ENCODE peak calls at places on chromosome 3, in seven cellular contexts. Z is A549, O is endodermal cell, L is thoracic aorta, V is ovary, Y is Panc1, M is DND-41. D is an unnamed sample.

GRCh38 chr3:72998489-72998888 is 1.9 kb downstream of the PPP4R2 start:
- DNase-seq in M (no peak), O (no peak), L (no peak), Z (no peak), V (no peak), Y (no peak), D (no peak)

GRCh38 chr3:29156071-29156715 is 124.7 kb upstream of the RBMS3 start:
- DNase-seq in L (no peak), Z (no peak), V (no peak), Y (no peak), O (peak), M (no peak), D (no peak)

GRCh38 chr3:160448845-160449659 is 534 bp downstream of the TRIM59 start:
- DNase-seq in V (no peak), O (no peak), M (no peak), Z (peak), L (no peak), Y (peak), D (no peak)

GRCh38 chr3:29406433-29406832 is 125.6 kb downstream of the RBMS3 start:
- DNase-seq in Z (no peak), O (no peak), L (no peak), V (no peak), M (no peak), Y (no peak), D (no peak)

GRCh38 chr3:188431553-188431952 is 277.6 kb downstream of the LPP start:
- DNase-seq in O (no peak), Y (no peak), L (no peak), V (no peak), Z (peak), M (no peak), D (no peak)

GRCh38 chr3:43207628-43208085 is 78.7 kb upstream of the SNRK start:
- DNase-seq in Z (no peak), L (no peak), M (no peak), Y (no peak), O (no peak), V (no peak), D (no peak)

GRCh38 chr3:61669676-61670299 is 108.4 kb downstream of the PTPRG start:
- DNase-seq in V (no peak), L (no peak), O (no peak), Y (no peak), Z (no peak), M (peak), D (no peak)

GRCh38 chr3:165254812-165255211 is 58.6 kb upstream of the SLITRK3 start:
- DNase-seq in O (no peak), Z (peak), L (no peak), V (no peak), M (no peak), Y (peak), D (no peak)

GRCh38 chr3:194868831-194869230 is 183.1 kb downstream of the FAM43A start:
- DNase-seq in O (no peak), Y (no peak), L (no peak), Z (no peak), M (no peak), V (no peak), D (no peak)

GRCh38 chr3:165505657-165506056 is 309.5 kb upstream of the SLITRK3 start:
- DNase-seq in L (no peak), O (no peak), V (no peak), M (no peak), Y (no peak), Z (no peak), D (no peak)

GRCh38 chr3:127978636-127979035 is 63.6 kb downstream of the KBTBD12 start:
- DNase-seq in Y (no peak), L (no peak), O (no peak), M (no peak), V (no peak), Z (no peak), D (no peak)

GRCh38 chr3:182092662-182093262 is 381.0 kb downstream of the SOX2 start:
- DNase-seq in O (peak), V (no peak), M (no peak), Y (no peak), Z (peak), L (no peak), D (no peak)

GRCh38 chr3:195194559-195195161 is 76.3 kb downstream of the XXYLT1 start:
- DNase-seq in O (peak), Z (no peak), V (no peak), L (no peak), Y (no peak), M (no peak), D (no peak)

GRCh38 chr3:50633233-50633795 is 16.4 kb downstream of the MAPKAPK3 start:
- DNase-seq in O (no peak), L (no peak), M (no peak), Z (no peak), Y (no peak), V (no peak), D (no peak)

DNA sequence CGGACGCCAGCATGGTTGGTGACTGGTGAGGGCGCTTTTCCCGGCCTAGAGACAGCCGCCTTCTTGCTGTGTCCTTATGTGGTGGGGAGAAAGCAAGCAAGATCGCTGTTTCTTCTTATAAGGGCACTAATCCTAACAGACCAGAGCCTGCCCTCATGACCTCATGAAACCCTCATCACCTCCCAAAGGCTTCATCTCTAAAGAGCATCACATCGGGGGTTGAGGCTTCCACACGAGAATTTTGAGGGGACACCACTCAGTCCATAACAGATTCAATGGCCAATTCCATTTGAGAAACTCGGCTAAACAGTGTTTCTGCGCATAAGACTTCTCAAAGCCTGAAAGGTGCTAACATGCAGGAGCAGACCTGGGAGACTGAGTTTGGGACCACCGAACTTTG is 54.0 kb downstream of the VGLL4 start:
- DNase-seq in L (no peak), Z (no peak), Y (no peak), O (peak), M (no peak), V (peak), D (no peak)
- H3K27ac ChIP-seq in L (peak), Z (no peak), Y (peak), O (no peak), M (no peak), V (peak), D (no peak)

GRCh38 chr3:152319256-152319655 is 50.5 kb downstream of the MBNL1 start:
- DNase-seq in O (no peak), Z (no peak), L (no peak), Y (no peak), V (no peak), M (no peak), D (no peak)
- H3K4me3 ChIP-seq in O (no peak), Z (no peak), L (no peak), Y (no peak), V (no peak), M (no peak), D (no peak)

DNA sequence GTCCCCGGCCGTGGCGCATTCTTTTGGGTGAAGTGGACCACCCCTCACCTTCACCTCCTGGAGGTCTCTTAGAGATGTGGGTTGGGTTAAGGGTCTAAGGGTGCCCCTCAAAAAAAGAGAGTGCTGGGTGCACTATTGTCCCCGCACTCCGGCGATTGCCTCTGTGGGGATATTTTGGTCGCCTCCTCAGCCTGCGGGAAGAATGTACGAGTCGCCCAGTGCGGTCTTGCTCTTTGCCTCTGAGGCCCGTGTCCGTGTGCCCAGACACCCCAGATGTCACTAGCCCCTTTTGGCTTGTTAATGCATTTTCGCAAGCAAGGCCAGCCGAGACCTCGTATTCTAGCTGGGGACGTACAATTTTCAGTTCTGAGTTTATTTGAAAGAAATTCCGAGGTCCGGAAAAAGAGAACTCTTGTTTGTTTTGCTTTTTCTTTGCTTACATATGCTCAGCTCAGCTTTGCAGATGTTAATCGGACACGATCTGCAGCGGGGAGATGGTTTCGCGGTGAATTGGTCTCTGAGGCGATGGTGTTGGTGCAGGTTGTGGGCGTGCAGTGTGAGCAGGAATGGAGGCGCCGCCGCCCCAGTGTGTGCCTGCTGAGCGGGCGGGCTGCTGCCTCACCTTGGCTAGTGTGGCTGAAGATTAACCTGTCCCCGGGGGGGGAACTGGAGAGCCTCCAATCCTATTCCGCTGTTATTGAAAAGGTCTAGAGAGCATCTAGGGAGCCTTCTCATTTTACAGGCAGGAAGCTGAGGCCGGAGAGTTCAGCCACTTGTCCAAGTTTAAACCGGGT is 1.4 kb downstream of the ST6GAL1 start:
- DNase-seq in M (no peak), Y (no peak), V (peak), Z (no peak), O (peak), L (no peak), D (peak)
- H3K27ac ChIP-seq in M (no peak), Y (no peak), V (peak), Z (peak), O (no peak), L (peak), D (peak)

DNA sequence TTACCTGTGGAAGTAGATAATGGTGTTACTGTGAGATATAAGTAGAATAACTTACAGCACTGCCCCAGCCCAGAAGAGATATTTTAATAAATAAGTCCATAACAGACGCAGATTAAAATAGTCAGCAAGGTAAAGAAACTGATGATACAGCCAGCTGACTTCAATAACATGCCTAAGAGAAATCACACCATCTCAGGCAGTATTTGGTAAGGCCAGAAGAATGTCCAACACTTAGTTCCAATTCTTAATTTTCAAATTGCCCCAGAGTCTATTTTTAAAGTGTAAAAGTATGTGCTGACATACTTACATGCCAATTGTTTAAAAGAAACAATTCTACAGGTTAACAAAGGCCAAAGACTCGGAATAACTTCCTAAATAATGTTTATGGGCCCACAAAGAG is 1.6 kb downstream of the GNB4 start:
- DNase-seq in Z (no peak), M (no peak), L (no peak), Y (no peak), V (no peak), O (no peak), D (no peak)
- H3K4me3 ChIP-seq in Z (no peak), M (peak), L (peak), Y (no peak), V (peak), O (peak), D (peak)

GRCh38 chr3:12934431-12934830 is 93.1 kb upstream of the RPL32 start:
- DNase-seq in Y (no peak), Z (no peak), V (peak), L (peak), M (no peak), O (no peak), D (no peak)
- H3K27ac ChIP-seq in Y (no peak), Z (no peak), V (peak), L (peak), M (no peak), O (no peak), D (no peak)

GRCh38 chr3:148682997-148683396 is 14.7 kb upstream of the AGTR1 start:
- DNase-seq in V (no peak), M (no peak), Y (no peak), L (no peak), O (no peak), Z (no peak), D (no peak)
- H3K4me3 ChIP-seq in V (no peak), M (no peak), Y (no peak), L (no peak), O (no peak), Z (no peak), D (no peak)